ENCODE peak calls at places on chromosome 21, in seven cellular contexts. I is activated CD4-positive, alpha-beta T cell treated with anti-CD3 and anti-CD28 coated beads for 24 hours; C is thoracic aorta; D is non-pigmented ciliary epithelial cell; H is LoVo; W is left ventricle myocardium superior; Q is Daoy. O is an unnamed sample.

GRCh38 chr21:46149205-46149901 is 6.0 kb downstream of the FTCD start:
- DNase-seq in I (no peak), C (no peak), D (no peak), H (no peak), W (peak), Q (no peak), O (no peak)

GRCh38 chr21:31520506-31521163 is 138.9 kb upstream of the SOD1 start:
- DNase-seq in I (no peak), C (no peak), D (peak), H (no peak), W (no peak), Q (no peak), O (no peak)

GRCh38 chr21:25709684-25710265 is 24.9 kb downstream of the ATP5PF start:
- DNase-seq in I (no peak), C (no peak), D (no peak), H (no peak), W (no peak), Q (no peak), O (no peak)

GRCh38 chr21:14888202-14888601 is 176.6 kb downstream of the NRIP1 start:
- DNase-seq in I (no peak), C (no peak), D (no peak), H (no peak), W (no peak), Q (no peak), O (no peak)

GRCh38 chr21:15005391-15005790 is 59.4 kb downstream of the NRIP1 start:
- DNase-seq in I (no peak), C (no peak), D (no peak), H (no peak), W (peak), Q (no peak), O (peak)

GRCh38 chr21:44521301-44521927 is 18.6 kb downstream of the KRTAP10-1 start:
- DNase-seq in I (no peak), C (no peak), D (no peak), H (no peak), W (peak), Q (no peak), O (no peak)

GRCh38 chr21:36535618-36536241 is 55.8 kb upstream of the CLDN14 start:
- DNase-seq in I (no peak), C (no peak), D (no peak), H (no peak), W (no peak), Q (no peak), O (no peak)

GRCh38 chr21:16159213-16159970 is 429.6 kb downstream of the USP25 start:
- DNase-seq in I (no peak), C (no peak), D (no peak), H (no peak), W (no peak), Q (no peak), O (no peak)

GRCh38 chr21:41977034-41977950 is 23.5 kb upstream of the C2CD2 start:
- DNase-seq in I (no peak), C (no peak), D (no peak), H (no peak), W (no peak), Q (no peak), O (no peak)

GRCh38 chr21:38505654-38506523 is 7.6 kb upstream of the ERG start:
- DNase-seq in I (no peak), C (no peak), D (peak), H (peak), W (no peak), Q (peak), O (peak)

GRCh38 chr21:46100020-46100419 is 2.1 kb downstream of the COL6A2 start:
- DNase-seq in I (no peak), C (no peak), D (no peak), H (no peak), W (no peak), Q (peak), O (no peak)

GRCh38 chr21:16125274-16125673 is 395.5 kb downstream of the USP25 start:
- DNase-seq in I (no peak), C (no peak), D (no peak), H (no peak), W (no peak), Q (no peak), O (no peak)

GRCh38 chr21:45528981-45529784 is 13.1 kb downstream of the SLC19A1 start:
- DNase-seq in I (no peak), C (no peak), D (no peak), H (no peak), W (peak), Q (no peak), O (no peak)

GRCh38 chr21:36461918-36462486 is 17.9 kb downstream of the CLDN14 start:
- DNase-seq in I (no peak), C (no peak), D (no peak), H (no peak), W (no peak), Q (no peak), O (no peak)

GRCh38 chr21:28975401-28975800 is 17.3 kb downstream of the LTN1 start:
- DNase-seq in I (no peak), C (no peak), D (no peak), H (no peak), W (no peak), Q (no peak), O (no peak)

GRCh38 chr21:23356905-23357304 is 2250.4 kb downstream of the MRPL39 start:
- DNase-seq in I (no peak), C (no peak), D (no peak), H (no peak), W (no peak), Q (no peak), O (no peak)

GRCh38 chr21:42376338-42376982 is 10.1 kb upstream of the TFF1 start:
- DNase-seq in I (no peak), C (no peak), D (no peak), H (no peak), W (no peak), Q (peak), O (no peak)

GRCh38 chr21:45064618-45065399 is 9.6 kb upstream of the ADARB1 start:
- DNase-seq in I (no peak), C (no peak), D (no peak), H (no peak), W (no peak), Q (no peak), O (no peak)

GRCh38 chr21:44713846-44714245 is 2.5 kb upstream of the TSPEAR start:
- DNase-seq in I (no peak), C (no peak), D (no peak), H (no peak), W (no peak), Q (no peak), O (no peak)

GRCh38 chr21:42219606-42220137 is 732 bp downstream of the ABCG1 start:
- DNase-seq in I (no peak), C (no peak), D (no peak), H (no peak), W (peak), Q (peak), O (peak)

GRCh38 chr21:27060190-27060589 is 93.3 kb upstream of the ADAMTS5 start:
- DNase-seq in I (no peak), C (no peak), D (peak), H (no peak), W (no peak), Q (no peak), O (no peak)

GRCh38 chr21:16194851-16195251 is 465.1 kb downstream of the USP25 start:
- DNase-seq in I (no peak), C (no peak), D (no peak), H (no peak), W (no peak), Q (peak), O (no peak)

GRCh38 chr21:33149166-33149565 is 79.2 kb downstream of the OLIG1 start:
- DNase-seq in I (no peak), C (no peak), D (no peak), H (no peak), W (no peak), Q (no peak), O (peak)

GRCh38 chr21:38817371-38818335 is 11.9 kb downstream of the ETS2 start:
- DNase-seq in I (no peak), C (no peak), D (no peak), H (no peak), W (no peak), Q (peak), O (no peak)

GRCh38 chr21:46253610-46254124 is 25.1 kb upstream of the LSS start:
- DNase-seq in I (peak), C (no peak), D (no peak), H (no peak), W (no peak), Q (no peak), O (no peak)

GRCh38 chr21:24941316-24942185 is 665.7 kb downstream of the MRPL39 start:
- DNase-seq in I (no peak), C (no peak), D (no peak), H (no peak), W (no peak), Q (no peak), O (no peak)

GRCh38 chr21:35102488-35103407 is 53.6 kb upstream of the RUNX1 start:
- DNase-seq in I (no peak), C (peak), D (no peak), H (no peak), W (peak), Q (no peak), O (no peak)

GRCh38 chr21:25556087-25556486 is 51.2 kb downstream of the MRPL39 start:
- DNase-seq in I (no peak), C (no peak), D (no peak), H (no peak), W (no peak), Q (no peak), O (no peak)

GRCh38 chr21:20443558-20444155 is 554.6 kb upstream of the NCAM2 start:
- DNase-seq in I (no peak), C (no peak), D (no peak), H (peak), W (no peak), Q (no peak), O (peak)

GRCh38 chr21:33313183-33313582 is 11.6 kb upstream of the IFNAR1 start:
- DNase-seq in I (no peak), C (no peak), D (no peak), H (no peak), W (no peak), Q (no peak), O (no peak)

GRCh38 chr21:37758997-37759396 is 157.3 kb downstream of the KCNJ6 start:
- DNase-seq in I (no peak), C (no peak), D (no peak), H (peak), W (no peak), Q (peak), O (peak)

GRCh38 chr21:26079376-26079775 is 91.2 kb downstream of the APP start:
- DNase-seq in I (no peak), C (no peak), D (peak), H (no peak), W (no peak), Q (no peak), O (no peak)

O was measured in D341Med.